ENCODE peak calls at places on chromosomes 6 and 20, in ten cellular contexts. C is endothelial cell; S is activated T-cell treated with anti-CD3 and anti-CD28 coated beads for 24 hours; F is AG09309; Q is MCF 10A; O is mammary epithelial cell; K is foreskin fibroblast; L is T-cell; G is stimulated activated effector memory CD8-positive, alpha-beta T cell treated with anti-CD3 and anti-CD28 coated beads, Interleukin-12 subunit alpha, Interleukin-12 subunit beta, amount 100 ng/mL, for 72 hours; A is NCI-H345. H is an unnamed sample.

GRCh38 chr20:59082981-59083380 is 40.4 kb upstream of the PRELID3B start:
- DNase-seq in K (peak), F (peak), S (no peak), Q (peak), G (no peak), O (peak), L (no peak), A (no peak), C (no peak), H (no peak)

GRCh38 chr6:151497935-151498726 is 4.3 kb downstream of the CCDC170 start:
- DNase-seq in K (peak), F (no peak), S (no peak), O (peak), Q (peak), C (no peak), A (no peak), L (no peak), G (no peak), H (no peak)

GRCh38 chr6:106470316-106470715 is 109.8 kb downstream of the CRYBG1 start:
- DNase-seq in F (no peak), L (no peak), C (no peak), O (no peak), S (no peak), Q (peak), K (peak), G (no peak), A (no peak), H (no peak)

GRCh38 chr20:47392721-47393073 is 36.2 kb upstream of the ZMYND8 start:
- DNase-seq in L (no peak), S (no peak), K (peak), O (peak), G (no peak), C (no peak), F (no peak), A (no peak), Q (peak), H (no peak)

GRCh38 chr20:6792789-6793188 is 25.3 kb downstream of the BMP2 start:
- DNase-seq in C (no peak), K (no peak), F (no peak), G (no peak), A (no peak), S (no peak), Q (no peak), O (no peak), L (no peak), H (no peak)

GRCh38 chr20:2625062-2625461 is 27.4 kb upstream of the NOP56 start:
- DNase-seq in F (no peak), O (no peak), A (no peak), G (no peak), Q (no peak), K (no peak), C (no peak), S (no peak), L (no peak), H (no peak)

GRCh38 chr6:3987072-3987471 is 91.9 kb downstream of the FAM217A start:
- DNase-seq in O (no peak), C (no peak), Q (no peak), A (no peak), L (no peak), F (no peak), K (peak), S (no peak), G (no peak), H (peak)

GRCh38 chr20:47572105-47572729 is 70.5 kb downstream of the NCOA3 start:
- DNase-seq in F (no peak), C (no peak), G (no peak), K (no peak), L (no peak), A (no peak), S (no peak), Q (no peak), O (no peak), H (no peak)

GRCh38 chr6:753486-753885 is 60.5 kb upstream of the EXOC2 start:
- DNase-seq in Q (no peak), K (peak), A (no peak), L (no peak), O (no peak), C (no peak), F (no peak), G (no peak), S (no peak), H (no peak)

GRCh38 chr6:113978084-113978675 is 7.2 kb upstream of the HDAC2 start:
- DNase-seq in A (no peak), G (no peak), K (peak), F (no peak), C (no peak), O (no peak), L (no peak), Q (no peak), S (no peak), H (no peak)

GRCh38 chr6:39553811-39554802 is 171.1 kb downstream of the KIF6 start:
- DNase-seq in A (no peak), S (no peak), F (no peak), Q (no peak), O (no peak), C (no peak), K (peak), G (no peak), L (no peak), H (no peak)